ENCODE peak calls at places on chromosomes 2 and 18, in four cellular contexts. J, N, M and X are unnamed samples.

GRCh38 chr2:120434909-120435308 is 89.0 kb downstream of the INHBB start:
- DNase-seq in M (no peak), J (no peak), N (no peak), X (peak)

GRCh38 chr18:32930695-32931301 is 158.0 kb upstream of the KLHL14 start:
- DNase-seq in N (no peak), M (no peak), J (peak), X (no peak)

GRCh38 chr2:235746257-235746934 is 252.6 kb downstream of the AGAP1 start:
- DNase-seq in J (peak), N (peak), M (peak), X (peak)

GRCh38 chr2:170771049-170771937 is 1.1 kb downstream of the ERICH2 start:
- DNase-seq in M (no peak), J (peak), N (peak), X (no peak)

GRCh38 chr18:41532344-41533086 is 422.5 kb upstream of the PIK3C3 start:
- DNase-seq in M (no peak), N (no peak), J (peak), X (no peak)

GRCh38 chr2:126971481-126972271 is 73.0 kb downstream of the TEX51 start:
- DNase-seq in N (peak), M (peak), J (peak), X (peak)

GRCh38 chr2:37526856-37527255 is 144.6 kb downstream of the CDC42EP3 start:
- DNase-seq in M (no peak), N (no peak), J (no peak), X (no peak)

GRCh38 chr18:69400976-69401474 is 337 bp downstream of the DOK6 start:
- DNase-seq in M (no peak), N (no peak), J (no peak), X (peak)

GRCh38 chr2:24912523-24912922 is 7.5 kb downstream of the ADCY3 start:
- DNase-seq in M (no peak), J (no peak), N (no peak), X (no peak)